ENCODE peak calls at places on chromosomes 11 and 22, in ten cellular contexts. One of them, this sample, is unnamed.
A peak's percentile ranks its signal among the peaks of the same experiment; 100 is the strongest.

GRCh38 chr22:35961480-35961902 is 67.1 kb downstream of the RBFOX2 start:
- DNase-seq in EL: peak; percentile 84
- DNase-seq in sciatic nerve: no peak
- DNase-seq in endothelial cell of umbilical vein: peak; percentile 85
- DNase-seq in EH: peak; percentile 97
- DNase-seq in activated T-cell treated with anti-CD3 and anti-CD28 coated beads for 48 hours: no peak
- DNase-seq in HEK293T: peak; percentile 53
- DNase-seq in anterior cingulate cortex: peak; percentile 34
- DNase-seq in activated CD4-positive, alpha-beta T cell treated with anti-CD3 and anti-CD28 coated beads for 24 hours: no peak
- DNase-seq in GDM1: no peak
- DNase-seq in this sample: no peak

GRCh38 chr11:20597137-20597923 is 2.1 kb upstream of the SLC6A5 start:
- DNase-seq in EL: no peak
- DNase-seq in sciatic nerve: no peak
- DNase-seq in endothelial cell of umbilical vein: no peak
- DNase-seq in EH: no peak
- DNase-seq in activated T-cell treated with anti-CD3 and anti-CD28 coated beads for 48 hours: no peak
- DNase-seq in HEK293T: no peak
- DNase-seq in anterior cingulate cortex: no peak
- DNase-seq in activated CD4-positive, alpha-beta T cell treated with anti-CD3 and anti-CD28 coated beads for 24 hours: no peak
- DNase-seq in GDM1: no peak
- DNase-seq in this sample: no peak

GRCh38 chr11:16805942-16806341 is 67.5 kb downstream of the C11orf58 start:
- DNase-seq in EL: no peak
- DNase-seq in sciatic nerve: no peak
- DNase-seq in endothelial cell of umbilical vein: no peak
- DNase-seq in EH: no peak
- DNase-seq in activated T-cell treated with anti-CD3 and anti-CD28 coated beads for 48 hours: no peak
- DNase-seq in HEK293T: no peak
- DNase-seq in anterior cingulate cortex: no peak
- DNase-seq in activated CD4-positive, alpha-beta T cell treated with anti-CD3 and anti-CD28 coated beads for 24 hours: no peak
- DNase-seq in GDM1: no peak
- DNase-seq in this sample: no peak

GRCh38 chr11:46948378-46949131 is 12.0 kb downstream of the CSTPP1 start:
- DNase-seq in EL: peak; percentile 84
- DNase-seq in sciatic nerve: no peak
- DNase-seq in endothelial cell of umbilical vein: peak; percentile 11
- DNase-seq in EH: peak; percentile 93
- DNase-seq in activated T-cell treated with anti-CD3 and anti-CD28 coated beads for 48 hours: no peak
- DNase-seq in HEK293T: peak; percentile 49
- DNase-seq in anterior cingulate cortex: no peak
- DNase-seq in activated CD4-positive, alpha-beta T cell treated with anti-CD3 and anti-CD28 coated beads for 24 hours: no peak
- DNase-seq in GDM1: no peak
- DNase-seq in this sample: no peak

GRCh38 chr11:63537293-63538101 is 889 bp downstream of the PLAAT4 start:
- DNase-seq in EL: peak; percentile 31
- DNase-seq in sciatic nerve: peak; percentile 82
- DNase-seq in endothelial cell of umbilical vein: peak; percentile 8
- DNase-seq in EH: peak; percentile 48
- DNase-seq in activated T-cell treated with anti-CD3 and anti-CD28 coated beads for 48 hours: no peak
- DNase-seq in HEK293T: no peak
- DNase-seq in anterior cingulate cortex: peak; percentile 58
- DNase-seq in activated CD4-positive, alpha-beta T cell treated with anti-CD3 and anti-CD28 coated beads for 24 hours: no peak
- DNase-seq in GDM1: no peak
- DNase-seq in this sample: no peak

GRCh38 chr11:87236368-87236767 is 198.6 kb downstream of the TMEM135 start:
- DNase-seq in EL: peak; percentile 8
- DNase-seq in sciatic nerve: no peak
- DNase-seq in endothelial cell of umbilical vein: peak; percentile 73
- DNase-seq in EH: no peak
- DNase-seq in activated T-cell treated with anti-CD3 and anti-CD28 coated beads for 48 hours: no peak
- DNase-seq in HEK293T: no peak
- DNase-seq in anterior cingulate cortex: no peak
- DNase-seq in activated CD4-positive, alpha-beta T cell treated with anti-CD3 and anti-CD28 coated beads for 24 hours: no peak
- DNase-seq in GDM1: no peak
- DNase-seq in this sample: no peak

GRCh38 chr11:27215471-27216267 is 147.3 kb downstream of the CCDC34 start:
- DNase-seq in EL: no peak
- DNase-seq in sciatic nerve: no peak
- DNase-seq in endothelial cell of umbilical vein: peak; percentile 88
- DNase-seq in EH: no peak
- DNase-seq in activated T-cell treated with anti-CD3 and anti-CD28 coated beads for 48 hours: no peak
- DNase-seq in HEK293T: no peak
- DNase-seq in anterior cingulate cortex: no peak
- DNase-seq in activated CD4-positive, alpha-beta T cell treated with anti-CD3 and anti-CD28 coated beads for 24 hours: no peak
- DNase-seq in GDM1: no peak
- DNase-seq in this sample: no peak

GRCh38 chr22:27252282-27253049 is 549.1 kb downstream of the MN1 start:
- DNase-seq in EL: peak; percentile 80
- DNase-seq in sciatic nerve: no peak
- DNase-seq in endothelial cell of umbilical vein: peak; percentile 47
- DNase-seq in EH: peak; percentile 73
- DNase-seq in activated T-cell treated with anti-CD3 and anti-CD28 coated beads for 48 hours: peak; percentile 1
- DNase-seq in HEK293T: no peak
- DNase-seq in anterior cingulate cortex: no peak
- DNase-seq in activated CD4-positive, alpha-beta T cell treated with anti-CD3 and anti-CD28 coated beads for 24 hours: no peak
- DNase-seq in GDM1: no peak
- DNase-seq in this sample: no peak

GRCh38 chr22:19630614-19631013 is 83.7 kb upstream of the SEPTIN5 start:
- DNase-seq in EL: no peak
- DNase-seq in sciatic nerve: no peak
- DNase-seq in endothelial cell of umbilical vein: no peak
- DNase-seq in EH: no peak
- DNase-seq in activated T-cell treated with anti-CD3 and anti-CD28 coated beads for 48 hours: no peak
- DNase-seq in HEK293T: no peak
- DNase-seq in anterior cingulate cortex: no peak
- DNase-seq in activated CD4-positive, alpha-beta T cell treated with anti-CD3 and anti-CD28 coated beads for 24 hours: no peak
- DNase-seq in GDM1: no peak
- DNase-seq in this sample: no peak

GRCh38 chr11:17002543-17002942 is 11.7 kb downstream of the PLEKHA7 start:
- DNase-seq in EL: no peak
- DNase-seq in sciatic nerve: no peak
- DNase-seq in endothelial cell of umbilical vein: no peak
- DNase-seq in EH: no peak
- DNase-seq in activated T-cell treated with anti-CD3 and anti-CD28 coated beads for 48 hours: no peak
- DNase-seq in HEK293T: no peak
- DNase-seq in anterior cingulate cortex: no peak
- DNase-seq in activated CD4-positive, alpha-beta T cell treated with anti-CD3 and anti-CD28 coated beads for 24 hours: no peak
- DNase-seq in GDM1: no peak
- DNase-seq in this sample: no peak

GRCh38 chr11:257766-258493 is 20.3 kb upstream of the NLRP6 start:
- DNase-seq in EL: no peak
- DNase-seq in sciatic nerve: no peak
- DNase-seq in endothelial cell of umbilical vein: no peak
- DNase-seq in EH: no peak
- DNase-seq in activated T-cell treated with anti-CD3 and anti-CD28 coated beads for 48 hours: no peak
- DNase-seq in HEK293T: no peak
- DNase-seq in anterior cingulate cortex: no peak
- DNase-seq in activated CD4-positive, alpha-beta T cell treated with anti-CD3 and anti-CD28 coated beads for 24 hours: no peak
- DNase-seq in GDM1: no peak
- DNase-seq in this sample: no peak

GRCh38 chr11:20458905-20459632 is 71.6 kb downstream of the PRMT3 start:
- DNase-seq in EL: no peak
- DNase-seq in sciatic nerve: no peak
- DNase-seq in endothelial cell of umbilical vein: peak; percentile 34
- DNase-seq in EH: no peak
- DNase-seq in activated T-cell treated with anti-CD3 and anti-CD28 coated beads for 48 hours: no peak
- DNase-seq in HEK293T: no peak
- DNase-seq in anterior cingulate cortex: no peak
- DNase-seq in activated CD4-positive, alpha-beta T cell treated with anti-CD3 and anti-CD28 coated beads for 24 hours: no peak
- DNase-seq in GDM1: no peak
- DNase-seq in this sample: no peak

GRCh38 chr11:57641011-57641410 is 8.7 kb downstream of the YPEL4 start:
- DNase-seq in EL: no peak
- DNase-seq in sciatic nerve: no peak
- DNase-seq in endothelial cell of umbilical vein: no peak
- DNase-seq in EH: peak; percentile 50
- DNase-seq in activated T-cell treated with anti-CD3 and anti-CD28 coated beads for 48 hours: no peak
- DNase-seq in HEK293T: peak; percentile 49
- DNase-seq in anterior cingulate cortex: no peak
- DNase-seq in activated CD4-positive, alpha-beta T cell treated with anti-CD3 and anti-CD28 coated beads for 24 hours: no peak
- DNase-seq in GDM1: no peak
- DNase-seq in this sample: no peak

GRCh38 chr22:23204541-23205157 is 24.3 kb downstream of the BCR start:
- DNase-seq in EL: no peak
- DNase-seq in sciatic nerve: no peak
- DNase-seq in endothelial cell of umbilical vein: no peak
- DNase-seq in EH: no peak
- DNase-seq in activated T-cell treated with anti-CD3 and anti-CD28 coated beads for 48 hours: no peak
- DNase-seq in HEK293T: no peak
- DNase-seq in anterior cingulate cortex: no peak
- DNase-seq in activated CD4-positive, alpha-beta T cell treated with anti-CD3 and anti-CD28 coated beads for 24 hours: no peak
- DNase-seq in GDM1: no peak
- DNase-seq in this sample: no peak

GRCh38 chr11:10990637-10991036 is 132.8 kb upstream of the ZBED5 start:
- DNase-seq in EL: peak; percentile 3
- DNase-seq in sciatic nerve: no peak
- DNase-seq in endothelial cell of umbilical vein: no peak
- DNase-seq in EH: peak; percentile 13
- DNase-seq in activated T-cell treated with anti-CD3 and anti-CD28 coated beads for 48 hours: no peak
- DNase-seq in HEK293T: no peak
- DNase-seq in anterior cingulate cortex: no peak
- DNase-seq in activated CD4-positive, alpha-beta T cell treated with anti-CD3 and anti-CD28 coated beads for 24 hours: no peak
- DNase-seq in GDM1: no peak
- DNase-seq in this sample: no peak

GRCh38 chr22:27518583-27519437 is 282.7 kb downstream of the MN1 start:
- DNase-seq in EL: no peak
- DNase-seq in sciatic nerve: no peak
- DNase-seq in endothelial cell of umbilical vein: no peak
- DNase-seq in EH: peak; percentile 15
- DNase-seq in activated T-cell treated with anti-CD3 and anti-CD28 coated beads for 48 hours: no peak
- DNase-seq in HEK293T: no peak
- DNase-seq in anterior cingulate cortex: no peak
- DNase-seq in activated CD4-positive, alpha-beta T cell treated with anti-CD3 and anti-CD28 coated beads for 24 hours: no peak
- DNase-seq in GDM1: no peak
- DNase-seq in this sample: no peak

This sample was measured in NCI-H1048.